ENCODE peak calls at places on chromosomes 13 and 19, in four cellular contexts. Y is adrenal gland, T is right lobe of liver, Q is testis. D is an unnamed sample.

GRCh38 chr13:74687452-74688180 is 553.4 kb upstream of the KLF12 start:
- DNase-seq in Y (peak), T (peak), Q (no peak), D (no peak)

GRCh38 chr19:418761-419632 is 10.1 kb upstream of the C2CD4C start:
- DNase-seq in Y (no peak), T (peak), Q (no peak), D (no peak)

GRCh38 chr13:41568990-41569387 is 111.6 kb downstream of the RGCC start:
- DNase-seq in Y (no peak), T (no peak), Q (no peak), D (no peak)

GRCh38 chr13:37889102-37889501 is 19.5 kb upstream of the TRPC4 start:
- DNase-seq in Y (no peak), T (no peak), Q (no peak), D (no peak)

GRCh38 chr13:41034382-41034781 is 15.3 kb upstream of the ELF1 start:
- DNase-seq in Y (no peak), T (no peak), Q (no peak), D (no peak)

GRCh38 chr13:51636349-51636890 is 52.2 kb downstream of the WDFY2 start:
- DNase-seq in Y (no peak), T (no peak), Q (no peak), D (no peak)

GRCh38 chr19:50204811-50205675 is 1.6 kb downstream of the MYH14 start:
- DNase-seq in Y (no peak), T (peak), Q (peak), D (no peak)

GRCh38 chr13:101346942-101347728 is 69.2 kb downstream of the NALCN start:
- DNase-seq in Y (no peak), T (no peak), Q (no peak), D (no peak)

GRCh38 chr13:93235258-93236015 is 8.8 kb downstream of the GPC6 start:
- DNase-seq in Y (no peak), T (no peak), Q (no peak), D (no peak)

GRCh38 chr19:19628499-19629134 is 597 bp upstream of the LPAR2 start:
- DNase-seq in Y (peak), T (no peak), Q (peak), D (no peak)

GRCh38 chr19:54248016-54248601 is 5.5 kb upstream of the LILRA6 start:
- DNase-seq in Y (peak), T (no peak), Q (no peak), D (peak)

GRCh38 chr19:56987184-56987583 is 132.6 kb upstream of the USP29 start:
- DNase-seq in Y (no peak), T (no peak), Q (peak), D (no peak)

GRCh38 chr13:80664930-80665329 is 324.0 kb upstream of the SPRY2 start:
- DNase-seq in Y (no peak), T (no peak), Q (no peak), D (no peak)

DNA sequence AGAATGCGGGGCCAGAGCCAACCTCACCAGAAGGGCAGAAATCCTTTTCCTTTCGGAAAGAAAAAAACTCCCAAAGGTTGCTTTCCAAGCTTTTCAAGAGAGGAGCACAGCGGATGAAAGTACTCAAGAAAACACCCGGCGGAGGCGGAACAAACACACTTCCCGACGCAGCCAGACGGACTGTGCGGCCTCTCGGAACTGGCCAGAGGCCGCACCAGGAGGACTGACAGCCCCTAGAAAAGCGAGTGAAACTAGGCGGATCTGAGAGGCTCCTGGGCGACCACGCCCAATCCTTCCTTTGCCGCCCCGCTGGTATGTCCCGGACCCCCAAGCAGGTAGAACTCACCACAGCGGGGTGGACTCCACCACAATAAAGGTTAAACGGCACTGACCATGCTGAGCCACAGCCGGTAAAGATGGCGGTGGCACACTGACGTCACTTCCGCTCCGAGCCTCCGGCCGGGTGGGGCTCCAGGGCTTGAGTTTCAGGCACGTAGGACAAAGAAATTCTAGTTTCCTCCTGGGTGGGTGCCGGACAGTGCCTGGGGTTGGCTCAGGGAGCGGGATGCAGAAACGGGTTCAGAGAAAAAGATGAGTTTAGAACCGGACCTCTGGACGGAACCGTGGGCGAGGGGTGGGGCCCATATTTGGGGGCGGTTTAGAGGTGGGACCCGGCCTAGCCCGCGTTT is at the start of gene ZNF562:
- DNase-seq in Y (peak), T (peak), Q (peak), D (peak)
- TF ChIP-seq POLR2A in Y (peak), T (peak), Q (no peak), D (peak)

GRCh38 chr13:97340399-97340798 is 93.6 kb upstream of the RAP2A start:
- DNase-seq in Y (no peak), T (no peak), Q (no peak), D (no peak)
- TF ChIP-seq POLR2A in Y (no peak), T (no peak), Q (no peak), D (no peak)

DNA sequence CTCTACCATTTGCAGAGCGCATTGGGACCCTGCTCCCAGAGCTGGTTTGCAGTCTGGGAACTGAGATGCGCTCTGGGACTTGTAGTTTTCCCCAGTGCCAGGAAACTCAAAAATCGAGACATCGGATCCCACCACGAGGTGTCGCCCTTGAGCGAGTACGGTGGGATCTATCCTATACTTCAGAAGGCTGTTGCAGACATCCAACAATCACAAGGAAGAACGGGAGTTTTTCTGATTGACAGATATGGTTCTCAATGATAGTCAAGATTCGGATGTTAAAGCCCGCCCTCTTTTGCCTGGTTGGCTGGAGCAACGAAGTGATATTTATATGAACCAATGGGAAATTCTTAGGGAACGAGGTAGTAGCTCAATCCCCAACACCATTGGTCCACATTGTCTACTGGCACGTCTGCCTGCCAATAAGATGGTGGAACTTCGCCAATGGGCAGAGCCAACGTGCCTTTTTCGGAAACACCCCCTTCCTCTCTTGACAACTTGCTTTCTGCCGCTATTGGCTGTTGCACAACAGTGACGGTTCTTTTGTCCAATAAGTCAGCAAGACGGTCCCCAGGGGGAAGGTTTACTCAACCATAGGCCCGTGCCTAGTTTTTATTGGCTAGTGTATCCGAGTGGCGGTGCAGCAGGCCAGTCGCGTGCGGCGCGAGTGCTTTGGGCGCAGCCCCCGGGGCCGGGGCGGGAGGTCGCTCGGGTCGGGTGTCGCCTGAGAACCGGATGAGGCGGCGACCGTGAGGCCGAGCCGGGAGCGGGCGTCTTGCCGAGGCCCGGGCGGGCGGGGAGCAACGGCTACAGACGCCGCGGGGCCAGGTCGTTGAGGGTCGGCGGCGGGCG is at the start of gene DNM2:
- DNase-seq in Y (peak), T (peak), Q (peak), D (peak)
- TF ChIP-seq POLR2A in Y (peak), T (peak), Q (no peak), D (peak)

DNA sequence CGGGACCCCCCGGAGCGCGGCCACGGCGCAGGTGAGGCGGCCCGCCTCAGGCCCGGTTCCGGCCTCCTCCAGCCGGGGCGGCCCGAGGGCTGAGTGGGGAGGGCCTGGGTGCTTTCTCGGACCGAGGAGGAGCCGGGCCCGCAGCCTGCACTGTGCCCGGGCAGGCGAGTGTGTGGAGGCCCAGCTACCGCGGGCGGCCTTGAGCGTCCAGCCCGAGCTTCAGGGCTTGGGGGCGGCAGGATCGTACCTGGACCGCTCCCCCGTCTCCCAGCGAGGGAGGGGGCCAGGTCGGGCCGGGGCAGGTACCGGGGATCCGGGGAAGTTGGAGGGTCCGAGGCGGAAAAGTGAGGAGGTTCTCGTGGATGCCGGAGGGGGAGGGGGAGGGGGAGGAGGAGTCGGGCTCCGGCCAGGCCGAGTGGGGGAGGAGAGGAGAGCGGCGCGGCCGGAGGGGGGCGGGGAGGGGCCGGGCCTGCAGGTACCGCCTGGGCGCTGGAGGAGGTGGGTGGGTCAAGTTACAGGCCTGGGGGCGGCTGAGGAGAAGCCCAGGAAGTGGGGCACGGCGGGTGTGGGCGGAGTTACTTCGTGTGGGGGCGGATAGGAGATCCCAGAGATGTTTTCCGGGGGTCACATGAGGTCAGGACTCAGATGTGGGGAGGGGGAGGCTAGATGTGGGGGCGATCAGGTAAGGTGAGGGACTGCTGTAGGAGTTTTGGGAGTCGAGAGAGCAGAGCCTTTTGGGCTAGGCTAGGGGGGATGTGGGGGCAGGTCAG is 545 bp downstream of the NACC1 start:
- DNase-seq in Y (no peak), T (peak), Q (peak), D (no peak)
- TF ChIP-seq POLR2A in Y (no peak), T (no peak), Q (no peak), D (no peak)

GRCh38 chr19:52028027-52028779 is at the start of gene ZNF614:
- DNase-seq in Y (peak), T (peak), Q (peak), D (peak)
- TF ChIP-seq POLR2A in Y (peak), T (peak), Q (no peak), D (no peak)